ENCODE peak calls at places on chromosomes 2 and 18, in five cellular contexts. U is GM23338, P is GM23248, A is A549, T is fibroblast of lung. C is an unnamed sample. For H3K4me1, the result is how much of the 10 kb centered on the place peaks cover.

GRCh38 chr2:213150315-213150951 is 979 bp downstream of the IKZF2 start:
- DNase-seq in P (peak), T (peak), U (peak), A (no peak), C (peak)

GRCh38 chr2:76450024-76450475 is 739.3 kb upstream of the GCFC2 start:
- DNase-seq in P (no peak), U (no peak), T (no peak), A (no peak), C (no peak)

GRCh38 chr2:60544980-60545560 is 8.4 kb downstream of the BCL11A start:
- DNase-seq in A (no peak), P (no peak), U (no peak), T (no peak), C (no peak)

GRCh38 chr2:177604291-177605065 is 211.9 kb downstream of the AGPS start:
- DNase-seq in P (peak), A (peak), U (peak), T (peak), C (peak)

GRCh38 chr2:152755029-152755428 is 36.6 kb downstream of the ARL6IP6 start:
- DNase-seq in A (peak), T (peak), P (peak), U (peak), C (no peak)

GRCh38 chr2:120820885-120821279 is 85.2 kb downstream of the GLI2 start:
- DNase-seq in T (peak), A (no peak), U (no peak), P (peak), C (no peak)

GRCh38 chr2:203463176-203463797 is 71.8 kb downstream of the RAPH1 start:
- DNase-seq in A (no peak), U (no peak), T (peak), P (peak), C (no peak)

GRCh38 chr2:232574674-232575403 is 24.4 kb downstream of the EIF4E2 start:
- DNase-seq in U (no peak), P (peak), T (peak), A (no peak), C (no peak)

GRCh38 chr18:12318334-12318697 is 10.3 kb downstream of the TUBB6 start:
- DNase-seq in A (no peak), P (no peak), U (no peak), T (no peak), C (no peak)

GRCh38 chr2:200756618-200757321 is 54.9 kb upstream of the BZW1 start:
- DNase-seq in T (peak), P (peak), U (no peak), A (peak), C (no peak)

GRCh38 chr18:57659463-57660102 is 37.9 kb upstream of the NARS1 start:
- DNase-seq in U (no peak), P (no peak), T (peak), A (no peak), C (no peak)

GRCh38 chr2:105134076-105134475 is 96.2 kb downstream of the MRPS9 start:
- DNase-seq in U (no peak), P (peak), T (no peak), A (no peak), C (no peak)

GRCh38 chr2:138641277-138641676 is 138.9 kb downstream of the NXPH2 start:
- DNase-seq in T (no peak), P (no peak), U (no peak), A (no peak), C (no peak)

GRCh38 chr18:10892801-10893595 is 256.4 kb downstream of the PIEZO2 start:
- DNase-seq in U (no peak), P (peak), A (no peak), T (peak), C (no peak)

GRCh38 chr2:221997100-221997499 is 301.7 kb downstream of the PAX3 start:
- DNase-seq in U (peak), A (peak), T (peak), P (peak), C (no peak)

GRCh38 chr2:105238664-105239240 is 2.8 kb upstream of the GPR45 start:
- DNase-seq in A (no peak), T (no peak), U (no peak), P (no peak), C (no peak)

GRCh38 chr2:74919827-74920226 is 38.6 kb upstream of the POLE4 start:
- DNase-seq in U (peak), P (peak), T (peak), A (peak), C (peak)

DNA sequence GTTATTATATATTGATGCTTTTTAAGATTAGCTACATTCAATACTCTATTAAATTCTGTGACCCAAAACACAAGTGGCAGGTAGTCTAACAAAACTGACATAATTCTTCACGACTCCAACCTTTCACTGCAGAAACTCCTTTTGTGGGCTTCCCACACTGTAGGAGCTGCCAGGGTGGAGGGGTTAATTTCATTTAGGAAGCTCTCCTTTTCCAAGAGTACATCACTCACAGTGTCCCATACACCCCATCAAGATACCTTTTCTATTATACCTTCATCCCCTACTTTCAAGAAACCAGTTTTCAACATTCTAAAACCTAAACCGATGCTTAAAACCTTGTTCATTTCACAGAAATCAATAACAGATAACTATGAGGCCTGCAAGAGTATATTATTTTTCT is 825 bp downstream of the THUMPD2 start:
- DNase-seq in T (no peak), U (no peak), P (peak), A (no peak), C (no peak)
- H3K4me1 ChIP-seq in T (under half), U (under half), P (under half), A (under half), C (under half)

GRCh38 chr2:33291278-33292013 is 185.0 kb upstream of the RASGRP3 start:
- DNase-seq in A (peak), P (peak), T (peak), U (no peak), C (no peak)
- H3K4me3 ChIP-seq in A (peak), P (peak), T (peak), U (no peak), C (no peak)

DNA sequence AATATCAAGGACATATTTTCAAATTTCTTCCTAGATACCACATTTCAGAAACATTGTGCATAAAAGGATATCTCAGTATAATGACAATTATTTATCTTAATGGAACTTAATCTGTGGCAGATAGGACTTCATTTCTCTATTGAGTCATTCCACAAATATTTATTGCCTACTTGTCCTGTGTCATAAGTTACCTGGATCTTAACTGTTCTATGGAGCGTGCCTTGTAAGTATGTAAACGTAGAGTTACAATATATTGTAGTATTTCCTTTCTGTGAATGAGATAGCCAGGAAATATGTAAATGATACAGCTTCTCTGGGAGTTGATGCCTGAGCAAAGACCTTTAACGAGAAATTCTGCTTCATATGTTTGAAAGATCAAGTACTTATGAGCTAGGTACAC is 2.5 kb downstream of the AGFG1 start:
- DNase-seq in U (no peak), P (no peak), A (no peak), T (no peak), C (no peak)
- H3K4me2 ChIP-seq in U (peak), P (peak), A (peak), T (peak), C (no peak)

GRCh38 chr2:174997110-174997509 is 8.1 kb downstream of the CHN1 start:
- DNase-seq in T (peak), U (no peak), P (peak), A (no peak), C (no peak)

GRCh38 chr2:174992886-174993285 is 12.3 kb downstream of the CHN1 start:
- DNase-seq in P (no peak), U (no peak), A (no peak), T (no peak), C (no peak)

DNA sequence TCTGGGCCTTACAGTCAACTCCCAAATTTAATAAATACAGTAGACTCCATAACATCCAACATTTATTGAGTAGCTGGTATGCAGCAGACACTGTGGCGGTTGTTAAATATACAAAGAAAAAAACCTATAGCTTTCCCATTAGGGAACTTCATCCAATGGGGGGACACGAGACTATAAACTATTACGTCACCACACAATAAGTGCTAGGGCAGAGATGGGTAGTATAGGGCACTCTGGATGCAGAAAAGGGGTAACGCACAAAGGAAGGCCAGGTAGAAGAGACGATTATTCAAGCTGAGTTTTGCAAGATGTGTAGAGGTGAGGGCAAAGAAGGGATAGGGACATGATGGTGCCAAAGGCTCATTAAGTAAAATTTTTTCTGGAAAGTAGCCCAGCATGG is 10.8 kb downstream of the CHN1 start:
- DNase-seq in T (no peak), A (no peak), U (no peak), P (no peak), C (no peak)
- H3K4me1 ChIP-seq in T (under half), A (under half), U (under half), P (under half), C (under half)

DNA sequence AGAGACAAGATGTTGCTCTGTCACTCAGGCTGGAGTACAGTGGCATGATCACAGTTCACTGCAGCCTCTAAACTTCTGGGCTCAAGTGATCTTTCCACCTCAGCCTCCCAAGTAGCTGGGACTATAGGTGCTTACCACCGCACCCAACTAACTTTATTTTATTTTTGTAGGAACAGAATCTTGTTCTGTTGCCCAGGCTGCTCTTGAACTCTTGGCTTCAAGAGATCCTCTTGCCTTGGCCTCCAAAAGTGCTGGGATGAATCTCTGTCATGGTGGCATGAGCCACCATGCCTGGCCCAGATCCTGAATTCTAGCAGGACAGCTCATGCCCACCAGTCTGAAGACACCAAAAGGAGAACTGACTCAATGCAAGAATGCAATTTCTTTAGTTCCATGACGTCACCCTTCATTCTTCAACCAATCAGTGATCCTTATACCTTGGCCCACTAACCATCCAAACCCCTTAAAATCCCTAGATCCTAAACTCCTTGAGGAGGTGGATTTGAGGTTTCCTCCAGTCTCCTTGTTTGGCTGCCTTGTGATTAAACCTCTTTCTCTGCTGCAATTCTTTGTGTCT is 25.6 kb upstream of the CXXC1 start:
- DNase-seq in A (no peak), T (no peak), U (no peak), P (peak), C (no peak)
- H3K4me3 ChIP-seq in A (no peak), T (no peak), U (no peak), P (no peak), C (no peak)

C was measured in neuronal stem cell.